ENCODE peak calls at places on chromosome 19, in eight cellular contexts. L is pancreas; B is anterior cingulate cortex; A is NCI-H510A; O is DMS 273 treated with DMSO at 0.1 percent for 48 hours; Z is Right ventricle myocardium inferior; T is naive thymus-derived CD4-positive, alpha-beta T cell; Q is left cardiac atrium. I is an unnamed sample.

GRCh38 chr19:907183-907853 is 5.7 kb downstream of the R3HDM4 start:
- DNase-seq in L (no peak), B (no peak), T (no peak), Z (no peak), O (no peak), A (no peak), Q (no peak), I (no peak)

GRCh38 chr19:6712231-6712630 is 8.2 kb downstream of the C3 start:
- DNase-seq in Q (no peak), L (no peak), B (no peak), O (no peak), Z (peak; percentile 42), T (no peak), A (no peak), I (no peak)

GRCh38 chr19:5141278-5141925 is 172.5 kb downstream of the KDM4B start:
- DNase-seq in Z (peak; percentile 45), Q (peak; percentile 24), A (no peak), O (no peak), T (no peak), B (no peak), L (peak; percentile 35), I (no peak)

GRCh38 chr19:3129112-3129511 is 6.7 kb upstream of the GNA15 start:
- DNase-seq in T (no peak), L (no peak), Z (no peak), Q (no peak), O (peak; percentile 13), B (no peak), A (no peak), I (peak; percentile 55)

GRCh38 chr19:15371786-15372380 is 7.7 kb downstream of the AKAP8 start:
- DNase-seq in Q (no peak), L (no peak), T (no peak), B (no peak), O (no peak), A (no peak), Z (no peak), I (no peak)

GRCh38 chr19:52961981-52962380 is 700 bp downstream of the ZNF816 start:
- DNase-seq in Q (no peak), L (no peak), B (no peak), O (no peak), A (no peak), T (no peak), Z (no peak), I (no peak)

GRCh38 chr19:17183271-17183757 is 31.8 kb upstream of the USE1 start:
- DNase-seq in O (no peak), T (peak; percentile 7), Q (no peak), L (no peak), A (no peak), B (no peak), Z (no peak), I (peak; percentile 12)

GRCh38 chr19:55679343-55680257 is 4.6 kb downstream of the EPN1 start:
- DNase-seq in B (no peak), L (no peak), A (no peak), Q (no peak), T (no peak), Z (no peak), O (no peak), I (no peak)

GRCh38 chr19:48632692-48633147 is 4.5 kb downstream of the DBP start:
- DNase-seq in L (no peak), Z (no peak), Q (peak; percentile 41), A (no peak), B (no peak), T (no peak), O (no peak), I (no peak)

GRCh38 chr19:2239771-2240770 is 3.4 kb downstream of the SF3A2 start:
- DNase-seq in A (no peak), L (no peak), Q (peak; percentile 66), Z (no peak), B (no peak), O (no peak), T (peak; percentile 48), I (peak; percentile 76)

GRCh38 chr19:1026189-1027019 is at the start of gene CNN2:
- DNase-seq in L (peak; percentile 78), Z (peak; percentile 94), A (no peak), Q (peak; percentile 87), O (no peak), B (no peak), T (peak; percentile 60), I (peak; percentile 71)

GRCh38 chr19:5929179-5929578 is 15.1 kb downstream of the CAPS start:
- DNase-seq in O (no peak), Z (peak; percentile 39), B (no peak), Q (no peak), A (no peak), T (no peak), L (no peak), I (no peak)

GRCh38 chr19:38702278-38702677 is 42.0 kb downstream of the CAPN12 start:
- DNase-seq in Z (no peak), O (no peak), Q (no peak), L (no peak), A (no peak), T (no peak), B (no peak), I (no peak)

GRCh38 chr19:2455481-2456300 is 1.1 kb downstream of the LMNB2 start:
- DNase-seq in A (no peak), L (peak; percentile 51), O (no peak), B (no peak), Z (peak; percentile 70), Q (peak; percentile 51), T (no peak), I (no peak)

GRCh38 chr19:41872775-41873647 is 4.1 kb upstream of the CD79A start:
- DNase-seq in B (peak; percentile 20), T (peak; percentile 62), Q (peak; percentile 62), L (peak; percentile 70), Z (peak; percentile 92), O (peak; percentile 67), A (peak; percentile 54), I (peak; percentile 88)

GRCh38 chr19:556611-557382 is 12.9 kb downstream of the GZMM start:
- DNase-seq in O (no peak), B (no peak), Z (peak; percentile 73), T (no peak), L (no peak), Q (no peak), A (no peak), I (no peak)

GRCh38 chr19:28425431-28425931 is 787.5 kb downstream of the UQCRFS1 start:
- DNase-seq in L (no peak), Z (no peak), O (no peak), Q (no peak), A (no peak), T (no peak), B (no peak), I (no peak)

GRCh38 chr19:55276720-55277430 is 3.0 kb downstream of the HSPBP1 start:
- DNase-seq in O (no peak), Q (no peak), B (no peak), Z (peak; percentile 49), T (no peak), A (no peak), L (no peak), I (no peak)

GRCh38 chr19:2477141-2477710 is 1.3 kb downstream of the GADD45B start:
- DNase-seq in B (no peak), T (no peak), A (no peak), O (no peak), Q (peak; percentile 54), Z (no peak), L (peak; percentile 51), I (no peak)

GRCh38 chr19:38647368-38647965 is at the start of gene ACTN4:
- DNase-seq in L (peak; percentile 97), O (peak; percentile 87), B (peak; percentile 95), Q (peak; percentile 99), A (peak; percentile 90), Z (peak; percentile 100), T (peak; percentile 100), I (peak; percentile 99)

GRCh38 chr19:49861127-49861526 is 6.2 kb downstream of the PNKP start:
- DNase-seq in Z (peak; percentile 79), B (no peak), Q (peak; percentile 77), O (no peak), T (no peak), A (no peak), L (no peak), I (no peak)

GRCh38 chr19:2151339-2152229 is at the start of gene AP3D1:
- DNase-seq in T (peak; percentile 100), L (peak; percentile 100), Z (peak; percentile 99), Q (peak; percentile 100), B (peak; percentile 99), A (peak; percentile 90), O (peak; percentile 97), I (peak; percentile 100)

GRCh38 chr19:48365602-48366001 is 1.4 kb downstream of the SYNGR4 start:
- DNase-seq in L (no peak), Q (no peak), O (no peak), B (no peak), T (no peak), A (no peak), Z (no peak), I (no peak)

GRCh38 chr19:17244618-17245534 is 843 bp downstream of the NR2F6 start:
- DNase-seq in T (no peak), Q (peak; percentile 50), Z (no peak), O (no peak), B (no peak), L (peak; percentile 51), A (no peak), I (no peak)

GRCh38 chr19:53868091-53868891 is 608 bp downstream of the MYADM start:
- DNase-seq in A (no peak), L (peak; percentile 61), T (peak; percentile 45), Z (peak; percentile 86), B (no peak), Q (peak; percentile 77), O (no peak), I (no peak)

GRCh38 chr19:44814132-44814470 is 5.2 kb downstream of the BCAM start:
- DNase-seq in B (no peak), A (no peak), O (no peak), L (no peak), Q (no peak), T (no peak), Z (no peak), I (no peak)

GRCh38 chr19:35231956-35232746 is 3.6 kb upstream of the FAM187B start:
- DNase-seq in B (no peak), A (no peak), Q (no peak), L (no peak), Z (no peak), O (no peak), T (no peak), I (no peak)

GRCh38 chr19:46896076-46896794 is 35.4 kb downstream of the ARHGAP35 start:
- DNase-seq in O (no peak), Q (no peak), A (peak; percentile 24), Z (no peak), L (no peak), T (no peak), B (no peak), I (no peak)

GRCh38 chr19:2235396-2236284 is 489 bp downstream of the PLEKHJ1 start:
- DNase-seq in A (no peak), O (no peak), T (peak; percentile 27), B (no peak), L (peak; percentile 78), Q (no peak), Z (no peak), I (no peak)

GRCh38 chr19:27676877-27677276 is 1536.1 kb downstream of the UQCRFS1 start:
- DNase-seq in O (no peak), L (no peak), B (no peak), T (no peak), Z (no peak), A (no peak), Q (no peak), I (no peak)